ENCODE peak calls at places on chromosomes 2 and 18, in seven cellular contexts. R is HepG2, K is heart left ventricle, S is stomach, J is IMR-90, U is A549, H is H1. M is an unnamed sample.

GRCh38 chr2:102294802-102295489 is 16.4 kb upstream of the IL1RL1 start:
- DNase-seq in U (no peak), J (peak; percentile 87), R (no peak), H (no peak), K (no peak), S (no peak), M (no peak)

GRCh38 chr2:7272180-7272579 is 355.0 kb downstream of the RNF144A start:
- DNase-seq in U (no peak), J (peak; percentile 4), S (no peak), K (no peak), R (no peak), H (no peak), M (no peak)

GRCh38 chr2:97914691-97915213 is 81.0 kb downstream of the TMEM131 start:
- DNase-seq in J (no peak), R (no peak), H (no peak), S (no peak), K (no peak), U (no peak), M (no peak)

GRCh38 chr2:96119981-96120720 is 3.8 kb upstream of the ADRA2B start:
- DNase-seq in H (no peak), S (no peak), J (no peak), U (no peak), R (no peak), K (peak; percentile 23), M (no peak)

GRCh38 chr2:181123798-181124217 is 143.4 kb downstream of the UBE2E3 start:
- DNase-seq in R (no peak), K (no peak), U (no peak), J (no peak), S (no peak), H (no peak), M (no peak)

GRCh38 chr2:64478502-64479230 is 24.7 kb downstream of the LGALSL start:
- DNase-seq in H (no peak), K (no peak), J (no peak), R (no peak), S (no peak), U (no peak), M (no peak)

GRCh38 chr2:233105930-233106329 is 45.8 kb downstream of the INPP5D start:
- DNase-seq in J (no peak), H (no peak), K (no peak), S (no peak), R (no peak), U (no peak), M (no peak)

GRCh38 chr18:10926565-10927194 is 222.7 kb downstream of the PIEZO2 start:
- DNase-seq in S (no peak), H (no peak), R (no peak), K (no peak), U (no peak), J (peak; percentile 68), M (no peak)

GRCh38 chr2:69544951-69545350 is 98.6 kb downstream of the AAK1 start:
- DNase-seq in S (no peak), R (no peak), U (no peak), J (no peak), K (no peak), H (no peak), M (no peak)

GRCh38 chr2:20149703-20150030 is 75.3 kb downstream of the SDC1 start:
- DNase-seq in K (no peak), U (no peak), H (no peak), S (peak; percentile 75), R (no peak), J (no peak), M (no peak)

GRCh38 chr2:101386599-101387150 is 628 bp downstream of the CREG2 start:
- DNase-seq in S (no peak), K (peak; percentile 61), J (no peak), H (peak; percentile 69), U (no peak), R (no peak), M (peak; percentile 83)

GRCh38 chr2:32632089-32632488 is 4.2 kb downstream of the TTC27 start:
- DNase-seq in U (peak; percentile 51), J (peak; percentile 63), S (no peak), R (no peak), H (no peak), K (no peak), M (no peak)

GRCh38 chr2:224838335-224838734 is 122.2 kb upstream of the CCDC195 start:
- DNase-seq in H (no peak), U (no peak), R (no peak), K (no peak), S (no peak), J (peak; percentile 70), M (no peak)

GRCh38 chr2:235029054-235029453 is 77.2 kb downstream of the SH3BP4 start:
- DNase-seq in K (no peak), R (no peak), S (no peak), U (no peak), J (no peak), H (no peak), M (no peak)

GRCh38 chr2:63878486-63878885 is 36.8 kb downstream of the UGP2 start:
- DNase-seq in R (no peak), J (no peak), H (no peak), K (no peak), S (no peak), U (no peak), M (no peak)

DNA sequence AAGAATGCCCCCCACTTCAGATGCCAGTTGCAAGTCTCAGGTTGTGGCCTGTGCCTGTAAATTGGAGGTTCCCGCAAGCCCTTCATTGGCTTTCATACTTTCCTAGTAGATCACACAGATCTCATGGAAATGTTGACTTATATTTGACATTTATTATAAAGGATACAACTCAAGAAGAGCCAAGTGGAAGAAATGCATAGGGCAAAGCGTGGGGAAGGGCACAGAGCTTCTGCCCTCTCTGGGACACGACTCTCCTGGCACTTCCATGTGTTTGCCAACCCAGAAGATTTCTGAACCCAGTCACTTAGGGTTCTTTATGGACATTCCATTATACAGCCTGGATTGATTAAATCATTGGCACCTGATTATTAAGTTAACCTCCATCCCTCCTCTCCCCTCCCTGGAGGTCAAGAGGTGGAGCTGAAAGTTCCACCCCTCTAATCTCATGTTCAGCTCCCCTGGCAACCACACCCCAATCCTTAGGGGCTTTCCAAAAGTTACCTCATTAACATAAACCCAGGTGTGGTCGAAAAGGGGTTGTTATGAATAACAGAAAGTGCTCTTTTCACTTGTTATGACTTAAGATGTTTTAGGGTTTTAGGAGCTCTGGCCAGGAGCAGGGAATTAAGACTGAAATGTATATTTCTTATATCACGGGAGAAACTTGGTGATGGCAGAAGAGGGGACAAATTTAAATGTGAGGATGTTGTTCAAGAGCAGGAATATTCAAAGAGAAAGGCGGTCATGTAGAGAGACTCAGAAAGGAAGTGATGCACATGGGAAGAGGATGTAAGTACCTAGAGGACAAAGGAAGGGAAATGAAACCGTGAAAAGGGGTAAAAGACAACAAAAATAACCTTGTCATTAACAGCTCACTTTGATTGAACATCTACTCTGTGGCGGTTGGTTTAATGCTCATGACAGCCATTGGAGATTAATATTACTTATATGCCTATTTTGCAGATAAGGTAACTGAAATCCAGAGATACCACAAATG is 31.8 kb downstream of the SP100 start:
- DNase-seq in J (no peak), R (no peak), S (no peak), H (no peak), K (no peak), U (no peak), M (no peak)
- H3K4me3 ChIP-seq in J (no peak overlapping the region), R (no peak overlapping the region), S (no peak overlapping the region), H (no peak overlapping the region), K (no peak overlapping the region), U (no peak overlapping the region), M (no peak overlapping the region)

GRCh38 chr2:85754313-85755095 is 713 bp downstream of the ATOH8 start:
- DNase-seq in J (peak; percentile 39), K (peak; percentile 75), S (peak; percentile 46), U (peak; percentile 62), R (peak; percentile 77), H (peak; percentile 80), M (no peak)
- TF ChIP-seq POLR2A in J (no peak), K (no peak), S (no peak), U (no peak), R (no peak), H (no peak), M (no peak)

GRCh38 chr2:37566517-37566961 is 104.9 kb downstream of the CDC42EP3 start:
- DNase-seq in K (no peak), J (peak; percentile 95), S (no peak), U (no peak), R (no peak), H (no peak), M (no peak)
- H3K4me3 ChIP-seq in K (no peak overlapping the region), J (no peak overlapping the region), S (no peak overlapping the region), U (no peak overlapping the region), R (no peak overlapping the region), H (no peak overlapping the region), M (no peak overlapping the region)

GRCh38 chr2:46296840-46297545 is at the start of gene EPAS1:
- DNase-seq in S (peak; percentile 92), J (peak; percentile 76), R (peak; percentile 84), U (peak; percentile 89), H (peak; percentile 91), K (peak; percentile 98), M (peak; percentile 99)
- TF ChIP-seq POLR2A in S (no peak), J (peak; percentile 97), R (peak; percentile 87), U (peak; percentile 94), H (no peak), K (peak; percentile 98), M (peak; percentile 79)

GRCh38 chr2:9966491-9967022 is 15.1 kb downstream of the GRHL1 start:
- DNase-seq in K (no peak), S (no peak), J (no peak), H (no peak), U (no peak), R (no peak), M (no peak)

GRCh38 chr2:9964334-9964980 is 13.0 kb downstream of the GRHL1 start:
- DNase-seq in J (no peak), H (no peak), U (no peak), R (no peak), S (no peak), K (no peak), M (no peak)

GRCh38 chr2:9968940-9969497 is 17.5 kb downstream of the GRHL1 start:
- DNase-seq in S (no peak), U (no peak), J (no peak), H (no peak), R (no peak), K (no peak), M (no peak)

GRCh38 chr2:9967053-9967775 is 15.7 kb downstream of the GRHL1 start:
- DNase-seq in K (no peak), J (no peak), S (no peak), R (no peak), U (no peak), H (no peak), M (no peak)

GRCh38 chr2:9965119-9965822 is 13.8 kb downstream of the GRHL1 start:
- DNase-seq in J (no peak), S (no peak), H (no peak), R (no peak), K (no peak), U (no peak), M (no peak)
- H3K4me3 ChIP-seq in J (no peak overlapping the region), S (no peak overlapping the region), H (no peak overlapping the region), R (no peak overlapping the region), K (no peak overlapping the region), U (no peak overlapping the region), M (no peak overlapping the region)